ENCODE peak calls at places on chromosomes 12 and 14, in eight cellular contexts. J is DND-41; T is thyroid gland; W is mesendoderm; Y is IMR-90; M is heart left ventricle; U is Panc1; N is CD8-positive, alpha-beta T cell. X is an unnamed sample.

GRCh38 chr14:34368115-34368970 is 93.7 kb downstream of the SPTSSA start:
- DNase-seq in J (no peak), T (no peak), W (no peak), Y (peak), M (no peak), U (no peak), N (no peak), X (no peak)

GRCh38 chr12:67062193-67062592 is 207.0 kb upstream of the CAND1 start:
- DNase-seq in J (no peak), T (no peak), W (peak), Y (no peak), M (no peak), U (no peak), N (no peak), X (no peak)

GRCh38 chr12:57049047-57049446 is 882 bp downstream of the MYO1A start:
- DNase-seq in J (no peak), T (no peak), W (no peak), Y (no peak), M (no peak), U (no peak), N (no peak), X (no peak)

GRCh38 chr12:45762185-45763110 is 32.9 kb downstream of the ARID2 start:
- DNase-seq in J (no peak), T (no peak), W (peak), Y (peak), M (no peak), U (no peak), N (no peak), X (no peak)

GRCh38 chr12:64178122-64178521 is 44.0 kb downstream of the KICS2 start:
- DNase-seq in J (no peak), T (no peak), W (no peak), Y (peak), M (no peak), U (no peak), N (no peak), X (no peak)

GRCh38 chr12:98725481-98726247 is 80.6 kb downstream of the APAF1 start:
- DNase-seq in J (peak), T (peak), W (peak), Y (peak), M (no peak), U (no peak), N (no peak), X (no peak)

GRCh38 chr12:50574621-50575348 is 70.0 kb downstream of the DIP2B start:
- DNase-seq in J (no peak), T (no peak), W (no peak), Y (peak), M (no peak), U (no peak), N (no peak), X (no peak)

GRCh38 chr12:28899951-28900350 is 249.1 kb upstream of the FAR2 start:
- DNase-seq in J (no peak), T (no peak), W (no peak), Y (peak), M (no peak), U (no peak), N (no peak), X (no peak)

GRCh38 chr14:20680843-20681347 is 3.5 kb upstream of the RNASE4 start:
- DNase-seq in J (no peak), T (no peak), W (no peak), Y (no peak), M (no peak), U (no peak), N (no peak), X (no peak)

GRCh38 chr14:71672596-71672995 is 259.6 kb upstream of the RGS6 start:
- DNase-seq in J (no peak), T (no peak), W (no peak), Y (no peak), M (no peak), U (no peak), N (no peak), X (no peak)

GRCh38 chr14:64474041-64474440 is 8.7 kb downstream of the AKAP5 start:
- DNase-seq in J (no peak), T (no peak), W (no peak), Y (no peak), M (no peak), U (no peak), N (no peak), X (no peak)

GRCh38 chr12:23659151-23659550 is 290.3 kb downstream of the SOX5 start:
- DNase-seq in J (no peak), T (no peak), W (no peak), Y (no peak), M (no peak), U (no peak), N (no peak), X (no peak)

GRCh38 chr12:93957870-93958269 is 190.5 kb upstream of the PLXNC1 start:
- DNase-seq in J (no peak), T (no peak), W (no peak), Y (peak), M (no peak), U (no peak), N (no peak), X (no peak)

GRCh38 chr12:65313704-65314317 is 35.3 kb downstream of the MSRB3 start:
- DNase-seq in J (no peak), T (no peak), W (peak), Y (peak), M (no peak), U (no peak), N (no peak), X (no peak)

GRCh38 chr12:119153477-119154434 is 25.0 kb upstream of the HSPB8 start:
- DNase-seq in J (peak), T (peak), W (peak), Y (peak), M (peak), U (no peak), N (no peak), X (no peak)

GRCh38 chr14:81268016-81268416 is 47.3 kb upstream of the GTF2A1 start:
- DNase-seq in J (peak), T (no peak), W (peak), Y (peak), M (no peak), U (no peak), N (no peak), X (no peak)

GRCh38 chr12:12927211-12928079 is 24.5 kb downstream of the GPRC5D start:
- DNase-seq in J (no peak), T (peak), W (peak), Y (peak), M (peak), U (no peak), N (no peak), X (peak)
- H3K27ac ChIP-seq in J (no peak), T (peak), W (no peak), Y (peak), M (no peak), U (peak), N (no peak), X (peak)

GRCh38 chr12:48924617-48925217 is 575 bp downstream of the FKBP11 start:
- DNase-seq in J (peak), T (peak), W (peak), Y (peak), M (peak), U (no peak), N (peak), X (peak)
- H3K27ac ChIP-seq in J (peak), T (peak), W (no peak), Y (peak), M (peak), U (no peak), N (peak), X (peak)

GRCh38 chr12:14928946-14929345 is 9.4 kb downstream of the ERP27 start:
- DNase-seq in J (no peak), T (peak), W (peak), Y (no peak), M (no peak), U (no peak), N (no peak), X (no peak)
- H3K27ac ChIP-seq in J (no peak), T (peak), W (no peak), Y (peak), M (peak), U (no peak), N (no peak), X (no peak)

GRCh38 chr14:99621948-99622347 is 17.9 kb upstream of the CCDC85C start:
- DNase-seq in J (no peak), T (no peak), W (no peak), Y (no peak), M (no peak), U (no peak), N (no peak), X (no peak)
- H3K27ac ChIP-seq in J (no peak), T (no peak), W (no peak), Y (no peak), M (no peak), U (no peak), N (no peak), X (no peak)

GRCh38 chr14:79278798-79279644 is 932.3 kb downstream of the DIO2 start:
- DNase-seq in J (no peak), T (peak), W (peak), Y (peak), M (peak), U (no peak), N (no peak), X (no peak)
- H3K27ac ChIP-seq in J (no peak), T (no peak), W (no peak), Y (no peak), M (no peak), U (no peak), N (no peak), X (no peak)

X was measured in CD8-positive, alpha-beta memory T cell.